ENCODE peak calls at places on chromosomes 12 and 14, in six cellular contexts. O is fibroblast of mammary gland, Y is omental fat pad, H is Calu3, E is HT-29, D is NCI-H1436. Q is an unnamed sample.

GRCh38 chr14:32821989-32822653 is 116.6 kb upstream of the NPAS3 start:
- DNase-seq in E (no peak), H (no peak), Y (no peak), O (no peak), D (no peak), Q (no peak)

GRCh38 chr12:128685903-128686475 is 137.8 kb downstream of the SLC15A4 start:
- DNase-seq in E (no peak), H (no peak), Y (no peak), O (no peak), D (no peak), Q (no peak)

GRCh38 chr12:76199808-76200207 is 115.3 kb upstream of the NAP1L1 start:
- DNase-seq in O (peak; percentile 73), E (no peak), D (no peak), H (no peak), Y (no peak), Q (no peak)

GRCh38 chr14:69263364-69263763 is 3.4 kb downstream of the GALNT16 start:
- DNase-seq in H (no peak), O (peak; percentile 99), Y (peak; percentile 44), E (no peak), D (peak; percentile 52), Q (no peak)

GRCh38 chr12:2273288-2273687 is 220.5 kb downstream of the CACNA1C start:
- DNase-seq in Y (no peak), O (peak; percentile 62), E (no peak), H (no peak), D (no peak), Q (no peak)

GRCh38 chr14:29927596-29928341 is at the start of gene PRKD1:
- DNase-seq in H (peak; percentile 75), E (no peak), Y (no peak), O (peak; percentile 63), D (no peak), Q (no peak)

GRCh38 chr12:103620395-103620794 is 33.3 kb downstream of the STAB2 start:
- DNase-seq in E (no peak), Y (no peak), D (no peak), H (no peak), O (no peak), Q (no peak)

GRCh38 chr14:49972840-49973239 is 80.0 kb downstream of the ARF6 start:
- DNase-seq in O (peak; percentile 91), H (peak; percentile 62), E (peak; percentile 84), D (no peak), Y (no peak), Q (no peak)